ENCODE peak calls at places on chromosomes 7 and 10, in five cellular contexts. One of them, this sample, is unnamed.

GRCh38 chr7:157282141-157282801 is 54.5 kb upstream of the DNAJB6 start:
- DNase-seq in MM.1S: no peak
- DNase-seq in cardiac fibroblast: no peak
- DNase-seq in WERI-Rb-1: no peak
- DNase-seq in ovary: no peak
- DNase-seq in this sample: no peak

GRCh38 chr7:108002726-108003590 is at the start of gene LAMB1:
- DNase-seq in MM.1S: no peak
- DNase-seq in cardiac fibroblast: peak
- DNase-seq in WERI-Rb-1: peak
- DNase-seq in ovary: peak
- DNase-seq in this sample: peak

GRCh38 chr10:24872049-24872789 is 80.2 kb downstream of the PRTFDC1 start:
- DNase-seq in MM.1S: no peak
- DNase-seq in cardiac fibroblast: peak
- DNase-seq in WERI-Rb-1: no peak
- DNase-seq in ovary: no peak
- DNase-seq in this sample: no peak

GRCh38 chr10:71647526-71648354 is 71.8 kb downstream of the C10orf105 start:
- DNase-seq in MM.1S: no peak
- DNase-seq in cardiac fibroblast: peak
- DNase-seq in WERI-Rb-1: no peak
- DNase-seq in ovary: no peak
- DNase-seq in this sample: no peak

GRCh38 chr7:8082762-8083161 is 114.2 kb downstream of the GLCCI1 start:
- DNase-seq in MM.1S: no peak
- DNase-seq in cardiac fibroblast: no peak
- DNase-seq in WERI-Rb-1: no peak
- DNase-seq in ovary: no peak
- DNase-seq in this sample: no peak

GRCh38 chr10:69994262-69994661 is 58.4 kb upstream of the MACROH2A2 start:
- DNase-seq in MM.1S: peak
- DNase-seq in cardiac fibroblast: peak
- DNase-seq in WERI-Rb-1: peak
- DNase-seq in ovary: no peak
- DNase-seq in this sample: peak

GRCh38 chr7:42180806-42181205 is 56.2 kb downstream of the GLI3 start:
- DNase-seq in MM.1S: no peak
- DNase-seq in cardiac fibroblast: peak
- DNase-seq in WERI-Rb-1: no peak
- DNase-seq in ovary: no peak
- DNase-seq in this sample: no peak

GRCh38 chr10:21318768-21319167 is 206.7 kb downstream of the SKIDA1 start:
- DNase-seq in MM.1S: no peak
- DNase-seq in cardiac fibroblast: peak
- DNase-seq in WERI-Rb-1: no peak
- DNase-seq in ovary: peak
- DNase-seq in this sample: no peak

GRCh38 chr7:85489498-85489897 is 302.6 kb upstream of the SEMA3D start:
- DNase-seq in MM.1S: no peak
- DNase-seq in cardiac fibroblast: peak
- DNase-seq in WERI-Rb-1: no peak
- DNase-seq in ovary: no peak
- DNase-seq in this sample: no peak

GRCh38 chr10:114810926-114811325 is 10.7 kb upstream of the FHIP2A start:
- DNase-seq in MM.1S: peak
- DNase-seq in cardiac fibroblast: no peak
- DNase-seq in WERI-Rb-1: no peak
- DNase-seq in ovary: no peak
- DNase-seq in this sample: peak

GRCh38 chr7:128790297-128791037 is 1.3 kb upstream of the CCDC136 start:
- DNase-seq in MM.1S: no peak
- DNase-seq in cardiac fibroblast: no peak
- DNase-seq in WERI-Rb-1: no peak
- DNase-seq in ovary: peak
- DNase-seq in this sample: peak

GRCh38 chr7:158372400-158373302 is 215.0 kb downstream of the PTPRN2 start:
- DNase-seq in MM.1S: no peak
- DNase-seq in cardiac fibroblast: no peak
- DNase-seq in WERI-Rb-1: peak
- DNase-seq in ovary: no peak
- DNase-seq in this sample: no peak

GRCh38 chr7:107995184-107996071 is 7.5 kb downstream of the LAMB1 start:
- DNase-seq in MM.1S: no peak
- DNase-seq in cardiac fibroblast: peak
- DNase-seq in WERI-Rb-1: peak
- DNase-seq in ovary: no peak
- DNase-seq in this sample: no peak

GRCh38 chr10:75295901-75296441 is 60.2 kb upstream of the COMTD1 start:
- DNase-seq in MM.1S: no peak
- DNase-seq in cardiac fibroblast: no peak
- DNase-seq in WERI-Rb-1: peak
- DNase-seq in ovary: no peak
- DNase-seq in this sample: no peak

GRCh38 chr10:49664006-49664841 is 15.2 kb upstream of the C10orf53 start:
- DNase-seq in MM.1S: no peak
- DNase-seq in cardiac fibroblast: no peak
- DNase-seq in WERI-Rb-1: no peak
- DNase-seq in ovary: no peak
- DNase-seq in this sample: no peak

GRCh38 chr7:17915796-17916195 is 24.5 kb downstream of the SNX13 start:
- DNase-seq in MM.1S: no peak
- DNase-seq in cardiac fibroblast: no peak
- DNase-seq in WERI-Rb-1: no peak
- DNase-seq in ovary: no peak
- DNase-seq in this sample: no peak

GRCh38 chr7:55132890-55133551 is 114.2 kb downstream of the EGFR start:
- DNase-seq in MM.1S: no peak
- DNase-seq in cardiac fibroblast: peak
- DNase-seq in WERI-Rb-1: no peak
- DNase-seq in ovary: no peak
- DNase-seq in this sample: no peak

GRCh38 chr10:125276137-125276536 is 115.8 kb upstream of the CTBP2 start:
- DNase-seq in MM.1S: no peak
- DNase-seq in cardiac fibroblast: no peak
- DNase-seq in WERI-Rb-1: no peak
- DNase-seq in ovary: no peak
- DNase-seq in this sample: no peak

GRCh38 chr10:113454341-113455061 is 98.4 kb upstream of the HABP2 start:
- DNase-seq in MM.1S: peak
- DNase-seq in cardiac fibroblast: peak
- DNase-seq in WERI-Rb-1: peak
- DNase-seq in ovary: peak
- DNase-seq in this sample: peak

GRCh38 chr10:127069436-127069835 is 127.0 kb downstream of the INSYN2A start:
- DNase-seq in MM.1S: no peak
- DNase-seq in cardiac fibroblast: no peak
- DNase-seq in WERI-Rb-1: no peak
- DNase-seq in ovary: no peak
- DNase-seq in this sample: no peak

GRCh38 chr10:95605163-95605562 is 44.0 kb upstream of the SORBS1 start:
- DNase-seq in MM.1S: no peak
- DNase-seq in cardiac fibroblast: peak
- DNase-seq in WERI-Rb-1: no peak
- DNase-seq in ovary: no peak
- DNase-seq in this sample: no peak

GRCh38 chr10:130452096-130452495 is 315.9 kb downstream of the GLRX3 start:
- DNase-seq in MM.1S: no peak
- DNase-seq in cardiac fibroblast: no peak
- DNase-seq in WERI-Rb-1: peak
- DNase-seq in ovary: no peak
- DNase-seq in this sample: no peak

GRCh38 chr7:1675673-1676549 is 5.8 kb downstream of the ELFN1 start:
- DNase-seq in MM.1S: no peak
- DNase-seq in cardiac fibroblast: no peak
- DNase-seq in WERI-Rb-1: no peak
- DNase-seq in ovary: no peak
- DNase-seq in this sample: no peak

GRCh38 chr7:28298870-28299484 is 113.3 kb upstream of the CREB5 start:
- DNase-seq in MM.1S: no peak
- DNase-seq in cardiac fibroblast: peak
- DNase-seq in WERI-Rb-1: peak
- DNase-seq in ovary: peak
- DNase-seq in this sample: no peak

GRCh38 chr10:73785721-73786511 is 510 bp downstream of the ZSWIM8 start:
- DNase-seq in MM.1S: peak
- DNase-seq in cardiac fibroblast: peak
- DNase-seq in WERI-Rb-1: no peak
- DNase-seq in ovary: no peak
- DNase-seq in this sample: peak

GRCh38 chr10:5534051-5534821 is 9.5 kb downstream of the CALML3 start:
- DNase-seq in MM.1S: no peak
- DNase-seq in cardiac fibroblast: peak
- DNase-seq in WERI-Rb-1: no peak
- DNase-seq in ovary: peak
- DNase-seq in this sample: no peak

GRCh38 chr7:13560441-13560840 is 429.0 kb downstream of the ETV1 start:
- DNase-seq in MM.1S: no peak
- DNase-seq in cardiac fibroblast: no peak
- DNase-seq in WERI-Rb-1: no peak
- DNase-seq in ovary: no peak
- DNase-seq in this sample: no peak

GRCh38 chr7:44867073-44867990 is 18.0 kb downstream of the PURB start:
- DNase-seq in MM.1S: no peak
- DNase-seq in cardiac fibroblast: peak
- DNase-seq in WERI-Rb-1: no peak
- DNase-seq in ovary: no peak
- DNase-seq in this sample: no peak

GRCh38 chr10:9010093-9010492 is 955.6 kb downstream of the GATA3 start:
- DNase-seq in MM.1S: no peak
- DNase-seq in cardiac fibroblast: no peak
- DNase-seq in WERI-Rb-1: no peak
- DNase-seq in ovary: no peak
- DNase-seq in this sample: no peak

GRCh38 chr7:101582971-101583370 is 46.1 kb downstream of the MYL10 start:
- DNase-seq in MM.1S: no peak
- DNase-seq in cardiac fibroblast: no peak
- DNase-seq in WERI-Rb-1: no peak
- DNase-seq in ovary: no peak
- DNase-seq in this sample: no peak

GRCh38 chr10:124565565-124566221 is 104.1 kb downstream of the LHPP start:
- DNase-seq in MM.1S: no peak
- DNase-seq in cardiac fibroblast: peak
- DNase-seq in WERI-Rb-1: peak
- DNase-seq in ovary: no peak
- DNase-seq in this sample: peak

DNA sequence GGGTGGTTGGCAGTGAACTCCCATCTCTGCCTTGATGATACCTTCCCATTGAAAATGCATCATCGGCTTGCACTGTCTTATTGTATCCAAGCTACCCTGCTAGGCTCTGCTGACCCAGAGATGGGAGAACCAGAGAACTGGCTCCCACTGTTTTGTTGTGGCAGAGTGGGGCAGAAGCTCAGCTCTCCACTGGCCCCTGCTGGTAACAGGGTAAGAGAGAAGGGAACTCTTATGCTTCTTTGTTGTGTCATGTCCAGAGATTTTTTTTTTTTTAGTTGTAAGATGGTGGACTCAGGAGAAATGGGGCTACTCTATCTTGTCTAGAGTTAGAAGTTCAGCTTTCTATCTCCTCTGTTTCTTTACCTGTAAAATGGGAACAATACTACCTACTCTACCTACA is 100.5 kb upstream of the SDK1 start:
- DNase-seq in MM.1S: no peak
- DNase-seq in cardiac fibroblast: peak
- DNase-seq in WERI-Rb-1: peak
- DNase-seq in ovary: no peak
- DNase-seq in this sample: peak
- TF ChIP-seq CTCF in MM.1S: peak
- TF ChIP-seq CTCF in cardiac fibroblast: peak
- TF ChIP-seq CTCF in WERI-Rb-1: peak
- TF ChIP-seq CTCF in ovary: no peak
- TF ChIP-seq CTCF in this sample: peak

GRCh38 chr10:14837756-14838581 is at the start of the genes CDNF, HSPA14 and MSANTD7:
- DNase-seq in MM.1S: peak
- DNase-seq in cardiac fibroblast: peak
- DNase-seq in WERI-Rb-1: peak
- DNase-seq in ovary: peak
- DNase-seq in this sample: peak
- TF ChIP-seq CTCF in MM.1S: no peak
- TF ChIP-seq CTCF in cardiac fibroblast: no peak
- TF ChIP-seq CTCF in WERI-Rb-1: no peak
- TF ChIP-seq CTCF in ovary: no peak
- TF ChIP-seq CTCF in this sample: no peak

GRCh38 chr7:66502230-66503035 is 126.2 kb upstream of the KCTD7 start:
- DNase-seq in MM.1S: no peak
- DNase-seq in cardiac fibroblast: no peak
- DNase-seq in WERI-Rb-1: no peak
- DNase-seq in ovary: no peak
- DNase-seq in this sample: no peak
- TF ChIP-seq CTCF in MM.1S: no peak
- TF ChIP-seq CTCF in cardiac fibroblast: peak
- TF ChIP-seq CTCF in WERI-Rb-1: peak
- TF ChIP-seq CTCF in ovary: no peak
- TF ChIP-seq CTCF in this sample: no peak

GRCh38 chr10:93977442-93977841 is 16.3 kb upstream of the PLCE1 start:
- DNase-seq in MM.1S: no peak
- DNase-seq in cardiac fibroblast: no peak
- DNase-seq in WERI-Rb-1: no peak
- DNase-seq in ovary: no peak
- DNase-seq in this sample: no peak
- TF ChIP-seq CTCF in MM.1S: no peak
- TF ChIP-seq CTCF in cardiac fibroblast: no peak
- TF ChIP-seq CTCF in WERI-Rb-1: no peak
- TF ChIP-seq CTCF in ovary: no peak
- TF ChIP-seq CTCF in this sample: peak

DNA sequence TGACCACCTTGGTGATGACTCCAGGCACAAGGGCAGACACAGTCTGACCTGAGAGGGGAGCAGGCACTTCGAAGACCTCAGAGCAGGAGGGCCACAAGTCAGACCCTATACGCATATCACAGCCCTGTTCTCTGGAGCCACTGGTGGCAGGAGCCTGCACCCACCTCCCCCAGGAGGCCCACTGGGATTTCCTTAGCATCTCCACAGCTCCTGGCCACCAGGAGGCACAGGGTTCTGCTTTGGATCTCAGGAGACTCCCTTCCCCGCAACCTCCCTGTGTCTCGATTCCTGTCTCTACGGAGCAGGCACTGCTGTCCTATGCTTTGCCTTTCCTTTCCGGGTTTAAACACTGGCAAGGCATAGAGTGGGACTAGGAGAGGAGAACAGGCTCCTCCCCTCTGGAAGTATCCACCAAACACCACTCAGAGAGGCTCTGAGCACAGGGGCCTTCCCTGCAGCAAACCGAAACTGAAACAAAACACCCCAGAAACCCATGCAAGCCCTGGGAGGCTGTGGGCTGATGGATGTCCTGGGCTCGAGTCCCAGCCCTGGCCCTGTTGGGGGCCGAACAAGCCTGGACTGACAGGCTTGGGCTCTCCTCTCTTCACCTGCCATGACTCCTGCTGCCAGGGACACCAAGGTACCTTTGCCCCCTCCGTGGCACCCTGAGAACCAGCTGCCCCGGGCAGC is 166.3 kb downstream of the NEURL1 start:
- DNase-seq in MM.1S: peak
- DNase-seq in cardiac fibroblast: peak
- DNase-seq in WERI-Rb-1: no peak
- DNase-seq in ovary: no peak
- DNase-seq in this sample: peak
- TF ChIP-seq CTCF in MM.1S: peak
- TF ChIP-seq CTCF in cardiac fibroblast: peak
- TF ChIP-seq CTCF in WERI-Rb-1: no peak
- TF ChIP-seq CTCF in ovary: no peak
- TF ChIP-seq CTCF in this sample: peak

GRCh38 chr10:110225441-110225755 is 18.0 kb downstream of the MXI1 start:
- DNase-seq in MM.1S: peak
- DNase-seq in cardiac fibroblast: no peak
- DNase-seq in WERI-Rb-1: no peak
- DNase-seq in ovary: no peak
- DNase-seq in this sample: no peak
- TF ChIP-seq CTCF in MM.1S: no peak
- TF ChIP-seq CTCF in cardiac fibroblast: no peak
- TF ChIP-seq CTCF in WERI-Rb-1: no peak
- TF ChIP-seq CTCF in ovary: no peak
- TF ChIP-seq CTCF in this sample: no peak

This sample was measured in GM13977.